ENCODE peak calls at places on chromosomes 7 and 10, in five cellular contexts. G is HFF-Myc, B is cardiac fibroblast, U is K562, O is tibial artery. P is an unnamed sample.

GRCh38 chr7:80458822-80459725 is 52.8 kb downstream of the GNAT3 start:
- DNase-seq in G (no peak), B (no peak), U (no peak), O (no peak), P (no peak)

GRCh38 chr10:6603142-6604125 is 23.4 kb upstream of the PRKCQ start:
- DNase-seq in G (no peak), B (no peak), U (no peak), O (no peak), P (no peak)

GRCh38 chr7:39501358-39501757 is 64.8 kb upstream of the YAE1 start:
- DNase-seq in G (no peak), B (no peak), U (no peak), O (no peak), P (no peak)

GRCh38 chr7:55020481-55020871 is 1.7 kb downstream of the EGFR start:
- DNase-seq in G (no peak), B (peak), U (no peak), O (peak), P (no peak)

GRCh38 chr10:133358162-133358919 is 522 bp upstream of the FUOM start:
- DNase-seq in G (no peak), B (no peak), U (no peak), O (no peak), P (no peak)

GRCh38 chr7:90483236-90483635 is 13.8 kb downstream of the PTTG1IP2 start:
- DNase-seq in G (no peak), B (peak), U (no peak), O (no peak), P (no peak)

GRCh38 chr10:131979821-131980270 is 1.9 kb downstream of the BNIP3 start:
- DNase-seq in G (no peak), B (peak), U (peak), O (peak), P (peak)

GRCh38 chr7:50393076-50393475 is 57.1 kb downstream of the FIGNL1 start:
- DNase-seq in G (no peak), B (no peak), U (peak), O (no peak), P (no peak)

GRCh38 chr10:63713191-63714144 is 192.3 kb downstream of the REEP3 start:
- DNase-seq in G (no peak), B (peak), U (no peak), O (no peak), P (peak)

GRCh38 chr7:42886866-42887509 is 24.9 kb downstream of the C7orf25 start:
- DNase-seq in G (no peak), B (no peak), U (no peak), O (no peak), P (no peak)

GRCh38 chr7:14855033-14855794 is 47.3 kb downstream of the DGKB start:
- DNase-seq in G (no peak), B (no peak), U (no peak), O (no peak), P (no peak)

GRCh38 chr7:14861456-14861855 is 41.1 kb downstream of the DGKB start:
- DNase-seq in G (no peak), B (no peak), U (no peak), O (no peak), P (no peak)

GRCh38 chr7:14858410-14858809 is 44.1 kb downstream of the DGKB start:
- DNase-seq in G (no peak), B (no peak), U (no peak), O (no peak), P (no peak)

GRCh38 chr7:14859267-14859666 is 43.3 kb downstream of the DGKB start:
- DNase-seq in G (no peak), B (no peak), U (no peak), O (no peak), P (no peak)

GRCh38 chr7:14858866-14859265 is 43.7 kb downstream of the DGKB start:
- DNase-seq in G (no peak), B (no peak), U (no peak), O (no peak), P (no peak)
- TF ChIP-seq CTCF in G (no peak), B (no peak), U (no peak), O (no peak), P (no peak)

GRCh38 chr10:30187010-30187409 is 127.6 kb upstream of the JCAD start:
- DNase-seq in G (no peak), B (no peak), U (no peak), O (no peak), P (no peak)

GRCh38 chr10:30184397-30185033 is 125.1 kb upstream of the JCAD start:
- DNase-seq in G (no peak), B (peak), U (no peak), O (no peak), P (no peak)

GRCh38 chr10:30185916-30186315 is 126.5 kb upstream of the JCAD start:
- DNase-seq in G (peak), B (peak), U (no peak), O (no peak), P (no peak)

GRCh38 chr10:30188101-30188500 is 128.7 kb upstream of the JCAD start:
- DNase-seq in G (no peak), B (peak), U (no peak), O (no peak), P (peak)

DNA sequence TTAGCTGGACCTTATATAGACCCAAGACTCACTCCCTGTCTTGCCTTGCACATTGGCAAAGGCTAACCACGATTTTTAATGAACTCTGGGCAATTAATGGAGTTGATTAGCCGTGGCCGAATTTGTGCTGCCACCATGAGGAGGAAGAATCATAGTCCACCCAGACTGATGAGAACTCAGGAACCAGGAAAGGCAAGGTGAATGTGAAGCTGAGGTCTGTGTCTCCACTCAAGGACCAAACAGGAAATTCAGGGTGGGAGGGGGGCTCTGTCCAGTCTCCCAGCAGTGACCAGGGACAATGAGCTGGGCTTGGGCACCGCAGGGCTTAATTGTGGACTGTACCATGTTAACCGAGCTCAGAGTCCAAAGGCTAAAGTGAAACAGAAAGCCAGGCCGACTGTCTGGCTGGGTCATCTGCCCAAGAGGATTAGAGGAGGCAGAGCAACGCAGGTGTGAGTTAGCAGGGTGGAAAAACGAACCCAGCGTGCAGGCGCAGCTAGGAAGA is 127.0 kb upstream of the JCAD start:
- DNase-seq in G (no peak), B (no peak), U (no peak), O (no peak), P (peak)
- TF ChIP-seq CTCF in G (peak), B (peak), U (peak), O (no peak), P (no peak)

GRCh38 chr7:2512179-2512644 is 7.4 kb upstream of the LFNG start:
- DNase-seq in G (no peak), B (no peak), U (no peak), O (no peak), P (no peak)

GRCh38 chr7:2515424-2516193 is 4.0 kb upstream of the LFNG start:
- DNase-seq in G (no peak), B (no peak), U (no peak), O (no peak), P (no peak)

GRCh38 chr7:2512713-2513112 is 6.9 kb upstream of the LFNG start:
- DNase-seq in G (no peak), B (no peak), U (no peak), O (no peak), P (no peak)

GRCh38 chr7:2514473-2515423 is 4.8 kb upstream of the LFNG start:
- DNase-seq in G (no peak), B (no peak), U (no peak), O (no peak), P (no peak)

DNA sequence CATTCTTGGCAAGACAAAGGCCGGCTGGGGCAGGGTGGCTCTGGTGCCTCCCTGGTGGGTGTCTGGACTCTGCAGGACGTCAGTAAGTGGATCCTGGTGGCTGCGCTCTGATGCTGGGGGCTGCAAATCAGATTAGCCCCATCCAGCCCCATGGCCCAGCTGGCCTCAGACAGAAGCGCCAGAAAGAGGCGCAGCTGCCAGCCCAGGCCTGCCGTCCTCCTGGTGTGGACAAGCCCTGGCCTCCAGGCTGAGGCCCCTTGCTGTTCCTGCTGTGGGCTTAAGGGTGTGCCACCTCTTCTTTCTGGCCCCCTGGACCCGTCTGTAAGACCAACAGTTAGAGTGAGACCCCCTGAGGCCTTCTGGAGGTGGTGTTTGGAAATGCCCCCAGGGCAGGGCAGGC is 5.9 kb upstream of the LFNG start:
- DNase-seq in G (no peak), B (no peak), U (no peak), O (no peak), P (no peak)
- TF ChIP-seq CTCF in G (no peak), B (no peak), U (no peak), O (no peak), P (no peak)

GRCh38 chr7:115676080-115676479 is 354.5 kb downstream of the TFEC start:
- DNase-seq in G (no peak), B (peak), U (no peak), O (no peak), P (peak)
- TF ChIP-seq CTCF in G (peak), B (no peak), U (no peak), O (no peak), P (no peak)

DNA sequence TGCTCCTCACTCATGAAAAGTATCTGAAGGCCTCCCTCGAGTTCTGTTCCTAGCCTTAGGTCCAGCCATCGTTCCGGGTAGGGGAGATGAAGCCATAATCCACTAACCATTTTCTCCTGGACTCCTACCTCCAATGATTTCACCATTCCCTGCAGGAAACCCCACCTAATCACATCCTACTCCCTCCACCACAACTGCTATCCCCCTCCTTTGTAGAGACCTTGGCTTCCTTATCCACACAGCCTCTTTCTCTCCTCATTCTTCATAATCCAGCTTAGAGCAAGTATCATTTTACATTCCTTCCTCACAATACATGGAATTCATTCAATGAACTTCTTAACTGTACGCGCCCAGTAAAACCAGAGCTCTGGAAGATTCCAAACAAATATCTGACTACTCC is 18.7 kb downstream of the HNRNPF start:
- DNase-seq in G (no peak), B (no peak), U (no peak), O (no peak), P (no peak)
- TF ChIP-seq CTCF in G (no peak), B (no peak), U (no peak), O (no peak), P (no peak)

P was measured in endothelial cell.